ENCODE peak calls at places on chromosomes 12 and 14, in five cellular contexts. P, Z, G, N and O are unnamed samples.

GRCh38 chr14:104827173-104828055 is 26.5 kb downstream of the ZBTB42 start:
- DNase-seq in N (peak; percentile 53), Z (peak; percentile 75), G (peak; percentile 77), P (peak; percentile 38), O (no peak)

GRCh38 chr14:20623798-20624197 is 17.7 kb downstream of the OR6S1 start:
- DNase-seq in N (no peak), P (no peak), G (no peak), Z (no peak), O (no peak)

GRCh38 chr12:52097045-52097666 is 17.7 kb downstream of the SMIM41 start:
- DNase-seq in Z (no peak), P (no peak), G (no peak), N (no peak), O (no peak)

GRCh38 chr12:9635014-9635413 is 27.3 kb upstream of the KLRB1 start:
- DNase-seq in G (no peak), Z (no peak), N (no peak), P (no peak), O (no peak)

GRCh38 chr12:81992461-81992860 is 233.3 kb upstream of the PPFIA2 start:
- DNase-seq in N (peak; percentile 56), Z (no peak), G (no peak), P (peak; percentile 15), O (no peak)

GRCh38 chr12:62123721-62124203 is 136.4 kb upstream of the USP15 start:
- DNase-seq in G (peak; percentile 48), Z (no peak), P (no peak), N (peak; percentile 45), O (no peak)

GRCh38 chr14:69107407-69108003 is 45.4 kb downstream of the DCAF5 start:
- DNase-seq in Z (no peak), G (peak; percentile 73), P (no peak), N (peak; percentile 54), O (no peak)

GRCh38 chr12:109760031-109760929 is 46.7 kb downstream of the FAM222A start:
- DNase-seq in Z (peak; percentile 50), P (no peak), N (no peak), G (no peak), O (peak; percentile 41)

GRCh38 chr14:22838631-22839041 is 2.3 kb downstream of the MMP14 start:
- DNase-seq in G (peak; percentile 86), N (no peak), P (no peak), Z (no peak), O (no peak)

GRCh38 chr14:35155962-35156361 is 33.6 kb downstream of the PRORP start:
- DNase-seq in P (no peak), G (peak; percentile 84), N (no peak), Z (no peak), O (no peak)

GRCh38 chr14:69648480-69649414 is 37.4 kb downstream of the SUSD6 start:
- DNase-seq in Z (no peak), N (no peak), G (peak; percentile 86), P (no peak), O (no peak)

GRCh38 chr12:52086366-52086765 is 6.9 kb downstream of the SMIM41 start:
- DNase-seq in N (no peak), P (no peak), G (no peak), Z (no peak), O (no peak)

GRCh38 chr14:89165189-89165809 is 251.7 kb downstream of the FOXN3 start:
- DNase-seq in Z (no peak), N (no peak), P (no peak), G (no peak), O (no peak)

GRCh38 chr12:69873429-69873828 is 48.4 kb downstream of the MYRFL start:
- DNase-seq in P (no peak), G (no peak), N (no peak), Z (no peak), O (no peak)

GRCh38 chr12:130164931-130165330 is 2.7 kb downstream of the FZD10 start:
- DNase-seq in G (no peak), P (no peak), N (no peak), Z (peak; percentile 16), O (no peak)

GRCh38 chr12:17322090-17322489 is 716.1 kb upstream of the LMO3 start:
- DNase-seq in P (no peak), G (no peak), N (no peak), Z (no peak), O (no peak)

GRCh38 chr12:52971701-52972329 is 22.9 kb downstream of the KRT18 start:
- DNase-seq in N (no peak), G (peak; percentile 87), Z (peak; percentile 84), P (no peak), O (no peak)

GRCh38 chr12:88590851-88591250 is 10.6 kb upstream of the KITLG start:
- DNase-seq in P (no peak), Z (no peak), G (no peak), N (no peak), O (no peak)

GRCh38 chr14:103127861-103128598 is 4.8 kb downstream of the TNFAIP2 start:
- DNase-seq in Z (peak; percentile 87), P (no peak), N (no peak), G (no peak), O (no peak)

GRCh38 chr12:96416033-96416790 is 16.0 kb upstream of the CDK17 start:
- DNase-seq in G (peak; percentile 86), P (no peak), N (no peak), Z (peak; percentile 73), O (no peak)

GRCh38 chr12:121620328-121620891 is 5.9 kb upstream of the ORAI1 start:
- DNase-seq in G (no peak), P (no peak), N (no peak), Z (no peak), O (no peak)

GRCh38 chr14:41604793-41605534 is 1.7 kb upstream of the LRFN5 start:
- DNase-seq in N (no peak), G (peak; percentile 92), P (no peak), Z (no peak), O (peak; percentile 65)

GRCh38 chr14:95355422-95355821 is 35.7 kb upstream of the CLMN start:
- DNase-seq in N (no peak), P (no peak), G (no peak), Z (no peak), O (no peak)
- H3K27ac ChIP-seq in N (no peak overlapping the region), P (no peak overlapping the region), G (no peak overlapping the region), Z (no peak overlapping the region), O (no peak overlapping the region)

DNA sequence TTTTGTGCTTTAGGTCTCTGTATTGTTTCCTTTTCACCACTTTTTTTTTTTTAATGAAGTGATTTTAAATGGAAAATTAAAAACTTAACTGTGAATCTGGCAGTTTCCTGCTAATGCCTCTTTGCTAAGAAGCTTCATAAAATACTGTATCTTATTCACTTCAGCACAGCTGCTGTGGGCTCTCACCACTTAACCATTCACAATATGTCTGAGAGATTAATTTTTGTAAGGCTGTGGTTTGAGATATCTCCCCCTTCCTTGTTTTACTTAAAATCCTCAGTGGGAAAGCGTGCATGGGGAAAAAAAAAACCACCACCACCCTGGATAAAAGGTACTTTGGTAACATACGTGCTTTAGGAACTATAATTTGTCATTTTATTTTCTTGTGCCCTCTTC is 115.9 kb downstream of the ETV6 start:
- DNase-seq in P (no peak), N (no peak), G (no peak), Z (no peak), O (no peak)
- H3K4me1 ChIP-seq in P (peaks cover 73% of the 10 kb centered on the region), N (peaks cover 33% of the 10 kb centered on the region), G (peaks cover 26% of the 10 kb centered on the region), Z (no peaks in the 10 kb centered on the region), O (peaks cover 35% of the 10 kb centered on the region)

DNA sequence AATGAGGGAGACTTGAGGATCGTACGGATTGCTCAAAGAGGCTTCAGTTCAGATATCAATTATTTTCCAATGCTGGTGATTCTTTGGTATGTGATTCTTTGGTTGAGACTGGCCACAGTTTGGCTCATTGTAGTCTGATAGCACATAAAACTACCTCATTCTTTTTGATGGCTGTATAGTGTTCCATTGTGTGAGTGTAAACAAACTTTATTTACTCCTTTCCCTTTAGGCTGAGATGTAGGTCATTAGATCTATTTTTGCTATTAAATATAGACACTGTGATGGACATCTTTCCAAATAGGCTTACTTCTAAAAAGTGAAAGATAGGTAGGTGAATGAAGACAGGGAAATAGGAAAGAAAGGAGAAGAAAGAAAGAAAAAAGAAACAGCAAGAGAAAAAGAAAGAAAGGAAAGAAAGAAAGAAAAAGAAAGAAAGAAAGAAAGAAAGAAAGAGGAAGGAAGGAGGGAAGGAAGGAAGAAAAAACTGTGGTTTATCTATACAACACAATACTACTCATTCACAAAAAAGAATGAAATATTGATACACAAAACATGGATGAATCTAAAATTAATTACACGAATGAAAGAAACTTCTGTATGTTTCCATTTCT is 19.8 kb upstream of the MED13L start:
- DNase-seq in Z (no peak), N (no peak), G (no peak), P (no peak), O (no peak)
- H3K4me3 ChIP-seq in Z (no peak overlapping the region), N (no peak overlapping the region), G (no peak overlapping the region), P (no peak overlapping the region), O (no peak overlapping the region)

DNA sequence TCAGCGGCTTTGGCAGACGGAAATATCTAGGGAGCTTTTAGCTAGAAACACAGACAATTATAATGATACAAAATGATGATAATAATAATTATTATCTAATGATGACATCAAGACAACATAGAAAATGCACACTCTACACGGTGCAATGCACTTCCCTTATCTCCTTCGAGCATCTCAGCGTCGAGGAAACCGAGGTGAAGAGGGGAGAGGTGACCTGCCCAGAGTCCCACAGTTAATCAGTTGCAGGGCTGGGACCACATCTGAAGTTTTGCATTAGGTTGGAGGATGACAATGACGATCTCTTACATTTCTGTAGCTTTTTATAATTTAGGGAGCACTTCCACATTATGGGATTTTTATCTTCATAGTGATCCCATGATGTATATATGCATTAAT is 130.2 kb downstream of the PAPOLA start:
- DNase-seq in P (no peak), Z (no peak), G (no peak), N (no peak), O (no peak)
- H3K27ac ChIP-seq in P (no peak overlapping the region), Z (no peak overlapping the region), G (no peak overlapping the region), N (no peak overlapping the region), O (no peak overlapping the region)

GRCh38 chr12:124514145-124514995 is 53.0 kb downstream of the NCOR2 start:
- DNase-seq in G (no peak), N (no peak), Z (no peak), P (no peak), O (no peak)

GRCh38 chr12:124517260-124518050 is 50.0 kb downstream of the NCOR2 start:
- DNase-seq in Z (peak; percentile 90), P (no peak), G (no peak), N (no peak), O (peak; percentile 69)

GRCh38 chr12:124516850-124517249 is 50.6 kb downstream of the NCOR2 start:
- DNase-seq in G (no peak), P (no peak), Z (no peak), N (no peak), O (no peak)

GRCh38 chr12:124514996-124515932 is 52.1 kb downstream of the NCOR2 start:
- DNase-seq in N (no peak), Z (no peak), G (no peak), P (no peak), O (no peak)

DNA sequence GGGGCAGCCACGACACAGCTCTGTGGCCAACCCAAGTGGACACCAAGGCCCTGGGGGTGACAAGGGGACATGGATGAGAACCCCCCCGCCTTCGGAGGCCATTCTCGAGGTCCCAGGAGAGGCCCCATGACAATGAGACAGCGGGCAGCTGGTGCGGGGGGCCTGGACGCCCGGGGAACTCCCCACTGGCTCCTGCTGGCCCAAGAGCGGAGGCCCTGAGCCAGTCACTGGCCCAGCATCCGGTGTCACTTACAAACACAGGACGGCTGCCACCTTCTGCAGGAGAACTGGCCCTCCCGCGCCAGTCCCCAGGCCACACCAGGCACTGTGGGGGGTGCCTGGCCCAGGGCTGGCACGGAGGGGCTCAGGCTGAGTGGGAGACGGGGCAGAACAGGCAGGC is 51.4 kb downstream of the NCOR2 start:
- DNase-seq in N (no peak), Z (no peak), P (no peak), G (no peak), O (peak; percentile 79)
- H3K4me1 ChIP-seq in N (no peaks in the 10 kb centered on the region), Z (peaks cover 47% of the 10 kb centered on the region), P (peaks cover 72% of the 10 kb centered on the region), G (peaks cover 77% of the 10 kb centered on the region), O (peaks cover 77% of the 10 kb centered on the region)